ENCODE peak calls at places on chromosomes 12 and 14, in nine cellular contexts. One of them, this sample, is unnamed.

GRCh38 chr14:106422066-106422465 is 895.7 kb downstream of the TMEM121 start:
- DNase-seq in HFF-Myc: no peak
- DNase-seq in ELF-1: no peak
- DNase-seq in globus pallidus: no peak
- DNase-seq in stimulated activated CD8-positive, alpha-beta memory T cell treated with anti-CD3 and anti-CD28 coated beads, Interleukin-2, amount 100 ng/mL, for 1 hour: no peak
- DNase-seq in AG08396: no peak
- DNase-seq in CD4-positive, CD25-positive, alpha-beta regulatory T cell: no peak
- DNase-seq in caudate nucleus: no peak
- DNase-seq in IMR-90: no peak
- DNase-seq in this sample: no peak

GRCh38 chr12:3683670-3684069 is 69.2 kb downstream of the CRACR2A start:
- DNase-seq in HFF-Myc: no peak
- DNase-seq in ELF-1: no peak
- DNase-seq in globus pallidus: no peak
- DNase-seq in stimulated activated CD8-positive, alpha-beta memory T cell treated with anti-CD3 and anti-CD28 coated beads, Interleukin-2, amount 100 ng/mL, for 1 hour: no peak
- DNase-seq in AG08396: no peak
- DNase-seq in CD4-positive, CD25-positive, alpha-beta regulatory T cell: no peak
- DNase-seq in caudate nucleus: no peak
- DNase-seq in IMR-90: peak; percentile 31
- DNase-seq in this sample: no peak

GRCh38 chr12:132323171-132324010 is 6.0 kb downstream of the GALNT9 start:
- DNase-seq in HFF-Myc: no peak
- DNase-seq in ELF-1: peak; percentile 33
- DNase-seq in globus pallidus: no peak
- DNase-seq in stimulated activated CD8-positive, alpha-beta memory T cell treated with anti-CD3 and anti-CD28 coated beads, Interleukin-2, amount 100 ng/mL, for 1 hour: no peak
- DNase-seq in AG08396: no peak
- DNase-seq in CD4-positive, CD25-positive, alpha-beta regulatory T cell: no peak
- DNase-seq in caudate nucleus: no peak
- DNase-seq in IMR-90: no peak
- DNase-seq in this sample: no peak

GRCh38 chr12:31682136-31682962 is 22.9 kb downstream of the ETFBKMT start:
- DNase-seq in HFF-Myc: peak; percentile 81
- DNase-seq in ELF-1: peak; percentile 94
- DNase-seq in globus pallidus: peak; percentile 37
- DNase-seq in stimulated activated CD8-positive, alpha-beta memory T cell treated with anti-CD3 and anti-CD28 coated beads, Interleukin-2, amount 100 ng/mL, for 1 hour: peak; percentile 40
- DNase-seq in AG08396: peak; percentile 56
- DNase-seq in CD4-positive, CD25-positive, alpha-beta regulatory T cell: peak; percentile 44
- DNase-seq in caudate nucleus: no peak
- DNase-seq in IMR-90: peak; percentile 82
- DNase-seq in this sample: peak; percentile 56

GRCh38 chr12:108838194-108839010 is 19.0 kb downstream of the SSH1 start:
- DNase-seq in HFF-Myc: peak; percentile 99
- DNase-seq in ELF-1: peak; percentile 93
- DNase-seq in globus pallidus: no peak
- DNase-seq in stimulated activated CD8-positive, alpha-beta memory T cell treated with anti-CD3 and anti-CD28 coated beads, Interleukin-2, amount 100 ng/mL, for 1 hour: peak; percentile 46
- DNase-seq in AG08396: peak; percentile 92
- DNase-seq in CD4-positive, CD25-positive, alpha-beta regulatory T cell: peak; percentile 54
- DNase-seq in caudate nucleus: no peak
- DNase-seq in IMR-90: peak; percentile 100
- DNase-seq in this sample: peak; percentile 99

GRCh38 chr12:64532734-64533351 is 77.5 kb upstream of the RASSF3 start:
- DNase-seq in HFF-Myc: no peak
- DNase-seq in ELF-1: peak; percentile 54
- DNase-seq in globus pallidus: no peak
- DNase-seq in stimulated activated CD8-positive, alpha-beta memory T cell treated with anti-CD3 and anti-CD28 coated beads, Interleukin-2, amount 100 ng/mL, for 1 hour: no peak
- DNase-seq in AG08396: no peak
- DNase-seq in CD4-positive, CD25-positive, alpha-beta regulatory T cell: no peak
- DNase-seq in caudate nucleus: no peak
- DNase-seq in IMR-90: no peak
- DNase-seq in this sample: no peak

GRCh38 chr12:121582583-121583333 is 1.9 kb upstream of the KDM2B start:
- DNase-seq in HFF-Myc: no peak
- DNase-seq in ELF-1: peak; percentile 96
- DNase-seq in globus pallidus: peak; percentile 44
- DNase-seq in stimulated activated CD8-positive, alpha-beta memory T cell treated with anti-CD3 and anti-CD28 coated beads, Interleukin-2, amount 100 ng/mL, for 1 hour: no peak
- DNase-seq in AG08396: peak; percentile 13
- DNase-seq in CD4-positive, CD25-positive, alpha-beta regulatory T cell: no peak
- DNase-seq in caudate nucleus: no peak
- DNase-seq in IMR-90: no peak
- DNase-seq in this sample: no peak

GRCh38 chr12:63995512-63995911 is 151.0 kb downstream of the SRGAP1 start:
- DNase-seq in HFF-Myc: no peak
- DNase-seq in ELF-1: no peak
- DNase-seq in globus pallidus: no peak
- DNase-seq in stimulated activated CD8-positive, alpha-beta memory T cell treated with anti-CD3 and anti-CD28 coated beads, Interleukin-2, amount 100 ng/mL, for 1 hour: no peak
- DNase-seq in AG08396: no peak
- DNase-seq in CD4-positive, CD25-positive, alpha-beta regulatory T cell: no peak
- DNase-seq in caudate nucleus: no peak
- DNase-seq in IMR-90: no peak
- DNase-seq in this sample: peak; percentile 21

GRCh38 chr12:44847888-44848770 is 28.0 kb downstream of the NELL2 start:
- DNase-seq in HFF-Myc: no peak
- DNase-seq in ELF-1: no peak
- DNase-seq in globus pallidus: no peak
- DNase-seq in stimulated activated CD8-positive, alpha-beta memory T cell treated with anti-CD3 and anti-CD28 coated beads, Interleukin-2, amount 100 ng/mL, for 1 hour: peak; percentile 39
- DNase-seq in AG08396: no peak
- DNase-seq in CD4-positive, CD25-positive, alpha-beta regulatory T cell: peak; percentile 12
- DNase-seq in caudate nucleus: no peak
- DNase-seq in IMR-90: no peak
- DNase-seq in this sample: no peak

GRCh38 chr14:75917322-75918251 is 64.2 kb downstream of the TGFB3 start:
- DNase-seq in HFF-Myc: no peak
- DNase-seq in ELF-1: peak; percentile 36
- DNase-seq in globus pallidus: no peak
- DNase-seq in stimulated activated CD8-positive, alpha-beta memory T cell treated with anti-CD3 and anti-CD28 coated beads, Interleukin-2, amount 100 ng/mL, for 1 hour: no peak
- DNase-seq in AG08396: no peak
- DNase-seq in CD4-positive, CD25-positive, alpha-beta regulatory T cell: no peak
- DNase-seq in caudate nucleus: no peak
- DNase-seq in IMR-90: no peak
- DNase-seq in this sample: no peak

GRCh38 chr14:49945448-49946319 is 52.8 kb downstream of the ARF6 start:
- DNase-seq in HFF-Myc: no peak
- DNase-seq in ELF-1: no peak
- DNase-seq in globus pallidus: no peak
- DNase-seq in stimulated activated CD8-positive, alpha-beta memory T cell treated with anti-CD3 and anti-CD28 coated beads, Interleukin-2, amount 100 ng/mL, for 1 hour: no peak
- DNase-seq in AG08396: no peak
- DNase-seq in CD4-positive, CD25-positive, alpha-beta regulatory T cell: no peak
- DNase-seq in caudate nucleus: no peak
- DNase-seq in IMR-90: no peak
- DNase-seq in this sample: no peak

GRCh38 chr12:29794869-29795268 is 11.1 kb upstream of the TMTC1 start:
- DNase-seq in HFF-Myc: no peak
- DNase-seq in ELF-1: no peak
- DNase-seq in globus pallidus: no peak
- DNase-seq in stimulated activated CD8-positive, alpha-beta memory T cell treated with anti-CD3 and anti-CD28 coated beads, Interleukin-2, amount 100 ng/mL, for 1 hour: no peak
- DNase-seq in AG08396: no peak
- DNase-seq in CD4-positive, CD25-positive, alpha-beta regulatory T cell: no peak
- DNase-seq in caudate nucleus: no peak
- DNase-seq in IMR-90: no peak
- DNase-seq in this sample: peak; percentile 40

GRCh38 chr14:60565211-60565610 is 56.3 kb downstream of the SIX6 start:
- DNase-seq in HFF-Myc: no peak
- DNase-seq in ELF-1: no peak
- DNase-seq in globus pallidus: no peak
- DNase-seq in stimulated activated CD8-positive, alpha-beta memory T cell treated with anti-CD3 and anti-CD28 coated beads, Interleukin-2, amount 100 ng/mL, for 1 hour: no peak
- DNase-seq in AG08396: peak; percentile 26
- DNase-seq in CD4-positive, CD25-positive, alpha-beta regulatory T cell: no peak
- DNase-seq in caudate nucleus: no peak
- DNase-seq in IMR-90: peak; percentile 62
- DNase-seq in this sample: peak; percentile 36

GRCh38 chr12:49345048-49345839 is 1.4 kb upstream of the DNAJC22 start:
- DNase-seq in HFF-Myc: no peak
- DNase-seq in ELF-1: no peak
- DNase-seq in globus pallidus: no peak
- DNase-seq in stimulated activated CD8-positive, alpha-beta memory T cell treated with anti-CD3 and anti-CD28 coated beads, Interleukin-2, amount 100 ng/mL, for 1 hour: no peak
- DNase-seq in AG08396: peak; percentile 60
- DNase-seq in CD4-positive, CD25-positive, alpha-beta regulatory T cell: no peak
- DNase-seq in caudate nucleus: no peak
- DNase-seq in IMR-90: no peak
- DNase-seq in this sample: no peak

GRCh38 chr12:122352394-122352793 is 70.1 kb downstream of the CLIP1 start:
- DNase-seq in HFF-Myc: no peak
- DNase-seq in ELF-1: no peak
- DNase-seq in globus pallidus: no peak
- DNase-seq in stimulated activated CD8-positive, alpha-beta memory T cell treated with anti-CD3 and anti-CD28 coated beads, Interleukin-2, amount 100 ng/mL, for 1 hour: no peak
- DNase-seq in AG08396: no peak
- DNase-seq in CD4-positive, CD25-positive, alpha-beta regulatory T cell: no peak
- DNase-seq in caudate nucleus: no peak
- DNase-seq in IMR-90: no peak
- DNase-seq in this sample: no peak

GRCh38 chr14:21257395-21258193 is 11.6 kb downstream of the HNRNPC start:
- DNase-seq in HFF-Myc: no peak
- DNase-seq in ELF-1: no peak
- DNase-seq in globus pallidus: no peak
- DNase-seq in stimulated activated CD8-positive, alpha-beta memory T cell treated with anti-CD3 and anti-CD28 coated beads, Interleukin-2, amount 100 ng/mL, for 1 hour: no peak
- DNase-seq in AG08396: no peak
- DNase-seq in CD4-positive, CD25-positive, alpha-beta regulatory T cell: no peak
- DNase-seq in caudate nucleus: no peak
- DNase-seq in IMR-90: no peak
- DNase-seq in this sample: no peak

GRCh38 chr12:47686645-47687240 is 19.1 kb downstream of the RPAP3 start:
- DNase-seq in HFF-Myc: peak; percentile 25
- DNase-seq in ELF-1: no peak
- DNase-seq in globus pallidus: peak; percentile 48
- DNase-seq in stimulated activated CD8-positive, alpha-beta memory T cell treated with anti-CD3 and anti-CD28 coated beads, Interleukin-2, amount 100 ng/mL, for 1 hour: no peak
- DNase-seq in AG08396: peak; percentile 43
- DNase-seq in CD4-positive, CD25-positive, alpha-beta regulatory T cell: no peak
- DNase-seq in caudate nucleus: no peak
- DNase-seq in IMR-90: peak; percentile 67
- DNase-seq in this sample: peak; percentile 5

GRCh38 chr14:100292776-100293461 is 13.3 kb downstream of the SLC25A29 start:
- DNase-seq in HFF-Myc: no peak
- DNase-seq in ELF-1: no peak
- DNase-seq in globus pallidus: no peak
- DNase-seq in stimulated activated CD8-positive, alpha-beta memory T cell treated with anti-CD3 and anti-CD28 coated beads, Interleukin-2, amount 100 ng/mL, for 1 hour: no peak
- DNase-seq in AG08396: no peak
- DNase-seq in CD4-positive, CD25-positive, alpha-beta regulatory T cell: no peak
- DNase-seq in caudate nucleus: no peak
- DNase-seq in IMR-90: no peak
- DNase-seq in this sample: no peak

GRCh38 chr12:88310666-88311065 is 168.6 kb downstream of the TMTC3 start:
- DNase-seq in HFF-Myc: no peak
- DNase-seq in ELF-1: no peak
- DNase-seq in globus pallidus: no peak
- DNase-seq in stimulated activated CD8-positive, alpha-beta memory T cell treated with anti-CD3 and anti-CD28 coated beads, Interleukin-2, amount 100 ng/mL, for 1 hour: no peak
- DNase-seq in AG08396: no peak
- DNase-seq in CD4-positive, CD25-positive, alpha-beta regulatory T cell: no peak
- DNase-seq in caudate nucleus: no peak
- DNase-seq in IMR-90: no peak
- DNase-seq in this sample: no peak

GRCh38 chr12:40054554-40055226 is 51.2 kb downstream of the SLC2A13 start:
- DNase-seq in HFF-Myc: no peak
- DNase-seq in ELF-1: no peak
- DNase-seq in globus pallidus: no peak
- DNase-seq in stimulated activated CD8-positive, alpha-beta memory T cell treated with anti-CD3 and anti-CD28 coated beads, Interleukin-2, amount 100 ng/mL, for 1 hour: no peak
- DNase-seq in AG08396: peak; percentile 53
- DNase-seq in CD4-positive, CD25-positive, alpha-beta regulatory T cell: no peak
- DNase-seq in caudate nucleus: no peak
- DNase-seq in IMR-90: peak; percentile 80
- DNase-seq in this sample: peak; percentile 85

This sample was measured in MG63.